ENCODE peak calls at places on chromosomes 12 and 14, in seven cellular contexts. I, H, S, M, A, R and Q are unnamed samples.

GRCh38 chr12:24118675-24119074 is 169.2 kb upstream of the SOX5 start:
- DNase-seq in I (no peak), H (no peak), S (no peak), M (peak; percentile 25), A (no peak), R (no peak), Q (no peak)

GRCh38 chr12:78018146-78018910 is 187.6 kb downstream of the NAV3 start:
- DNase-seq in I (no peak), H (peak; percentile 3), S (peak; percentile 37), M (peak; percentile 66), A (no peak), R (no peak), Q (no peak)

GRCh38 chr12:2853626-2854025 is 3.2 kb downstream of the TEX52 start:
- DNase-seq in I (peak; percentile 80), H (peak; percentile 48), S (peak; percentile 87), M (peak; percentile 74), A (no peak), R (peak; percentile 76), Q (peak; percentile 88)

GRCh38 chr14:36502558-36503508 is 17.2 kb downstream of the NKX2-1 start:
- DNase-seq in I (no peak), H (no peak), S (no peak), M (no peak), A (no peak), R (no peak), Q (no peak)

GRCh38 chr12:109621864-109622485 is 48.4 kb downstream of the MVK start:
- DNase-seq in I (no peak), H (no peak), S (no peak), M (no peak), A (no peak), R (no peak), Q (no peak)

GRCh38 chr14:102508774-102509743 is 517 bp downstream of the ANKRD9 start:
- DNase-seq in I (peak; percentile 69), H (no peak), S (peak; percentile 79), M (peak; percentile 41), A (no peak), R (peak; percentile 80), Q (peak; percentile 65)

GRCh38 chr12:132465269-132466190 is 24.4 kb upstream of the FBRSL1 start:
- DNase-seq in I (no peak), H (no peak), S (no peak), M (no peak), A (no peak), R (no peak), Q (no peak)

GRCh38 chr14:105061428-105062047 is 3.7 kb downstream of the GPR132 start:
- DNase-seq in I (peak; percentile 44), H (no peak), S (no peak), M (no peak), A (no peak), R (peak; percentile 62), Q (no peak)

GRCh38 chr14:103393687-103394626 is 8.7 kb downstream of the MARK3 start:
- DNase-seq in I (no peak), H (no peak), S (no peak), M (peak; percentile 53), A (no peak), R (no peak), Q (peak; percentile 56)

GRCh38 chr12:13165578-13166120 is 30.9 kb upstream of the EMP1 start:
- DNase-seq in I (peak; percentile 74), H (no peak), S (peak; percentile 78), M (peak; percentile 78), A (no peak), R (peak; percentile 78), Q (peak; percentile 28)

GRCh38 chr14:31320922-31321779 is 99.2 kb downstream of the HEATR5A start:
- DNase-seq in I (no peak), H (no peak), S (peak; percentile 29), M (no peak), A (no peak), R (no peak), Q (peak; percentile 60)

GRCh38 chr14:63770187-63770807 is 42.4 kb upstream of the SGPP1 start:
- DNase-seq in I (peak; percentile 54), H (peak; percentile 57), S (peak; percentile 70), M (peak; percentile 62), A (no peak), R (peak; percentile 53), Q (peak; percentile 74)

GRCh38 chr12:91272456-91273063 is 89.9 kb upstream of the DCN start:
- DNase-seq in I (peak; percentile 26), H (no peak), S (peak; percentile 61), M (no peak), A (no peak), R (peak; percentile 24), Q (peak; percentile 77)

GRCh38 chr12:129984097-129984496 is 80.3 kb upstream of the TMEM132D start:
- DNase-seq in I (no peak), H (no peak), S (no peak), M (no peak), A (no peak), R (no peak), Q (no peak)

GRCh38 chr14:105838107-105838506 is 311.7 kb downstream of the TMEM121 start:
- DNase-seq in I (no peak), H (no peak), S (no peak), M (no peak), A (no peak), R (no peak), Q (no peak)

GRCh38 chr12:50258167-50258551 is 25.2 kb downstream of the LIMA1 start:
- DNase-seq in I (no peak), H (no peak), S (peak; percentile 56), M (no peak), A (no peak), R (peak; percentile 43), Q (peak; percentile 53)

GRCh38 chr12:69157023-69157655 is 82.2 kb upstream of the CPSF6 start:
- DNase-seq in I (peak; percentile 90), H (peak; percentile 63), S (peak; percentile 90), M (peak; percentile 76), A (no peak), R (peak; percentile 94), Q (peak; percentile 92)

GRCh38 chr12:78060186-78060585 is 229.5 kb downstream of the NAV3 start:
- DNase-seq in I (no peak), H (no peak), S (no peak), M (peak; percentile 88), A (no peak), R (no peak), Q (no peak)

GRCh38 chr14:73896521-73896920 is 9.9 kb downstream of the ZNF410 start:
- DNase-seq in I (no peak), H (no peak), S (no peak), M (peak; percentile 26), A (no peak), R (no peak), Q (no peak)
- H3K36me3 ChIP-seq in I (peaks cover 95% of the 10 kb centered on the region), H (peaks cover 16% of the 10 kb centered on the region), S (no peaks in the 10 kb centered on the region), M (peaks cover 34% of the 10 kb centered on the region), A (peaks cover 52% of the 10 kb centered on the region), R (no peaks in the 10 kb centered on the region), Q (no peaks in the 10 kb centered on the region)

DNA sequence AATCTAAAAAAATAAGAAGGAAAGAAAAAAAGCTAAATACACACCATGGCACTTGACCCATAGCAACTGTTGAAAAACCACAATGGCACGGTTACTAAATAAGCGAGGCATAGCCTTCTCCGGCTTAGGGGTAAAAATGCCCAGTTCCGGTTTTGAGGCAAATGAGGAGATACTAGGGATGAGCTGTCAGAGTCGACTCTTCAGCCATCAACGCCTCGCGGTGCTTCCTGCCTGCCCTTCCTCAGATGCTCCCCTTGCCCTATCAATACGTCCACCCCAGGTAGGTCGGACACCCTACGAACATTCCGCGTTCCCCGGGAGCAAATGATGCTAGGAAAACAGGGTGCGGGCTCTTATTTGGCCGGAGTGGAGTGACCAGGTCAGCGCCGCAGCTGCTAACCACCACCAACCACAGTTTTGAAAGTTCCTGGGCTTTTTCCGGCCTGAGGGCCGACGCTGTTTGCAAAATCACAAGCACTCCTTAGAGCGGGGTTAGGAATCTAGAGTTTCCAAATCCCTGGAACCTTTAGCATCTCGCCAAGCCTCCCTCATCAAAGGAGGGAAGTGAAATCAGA is 1.2 kb downstream of the SRSF9 start:
- DNase-seq in I (peak; percentile 44), H (peak; percentile 44), S (peak; percentile 54), M (peak; percentile 57), A (no peak), R (peak; percentile 43), Q (peak; percentile 48)
- TF ChIP-seq POLR2A in I (no peak), H (no peak), S (no peak), M (no peak), A (no peak), R (no peak), Q (no peak)

DNA sequence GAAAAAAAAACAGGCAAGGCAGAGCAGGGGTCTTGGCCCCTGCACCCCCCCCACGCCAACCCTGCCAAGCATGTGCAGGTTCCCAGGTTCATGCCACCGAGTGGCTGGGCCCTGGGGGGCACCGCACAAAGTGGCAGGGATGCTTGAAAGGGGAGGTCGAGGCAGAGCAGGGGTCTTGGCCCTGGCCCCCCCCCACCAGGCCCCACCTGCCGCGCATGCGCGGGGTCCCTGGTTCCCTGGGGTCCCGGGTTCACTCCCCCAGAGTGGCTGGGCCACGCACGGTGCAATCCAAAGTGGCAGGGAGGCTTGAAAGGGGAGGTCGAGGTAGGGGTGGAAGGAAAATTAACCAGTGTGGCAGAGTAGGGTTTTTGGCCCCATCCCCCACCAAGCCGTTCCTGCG is 312.2 kb downstream of the ALG10 start:
- DNase-seq in I (no peak), H (no peak), S (no peak), M (no peak), A (no peak), R (no peak), Q (no peak)
- H3K4me1 ChIP-seq in I (no peaks in the 10 kb centered on the region), H (no peaks in the 10 kb centered on the region), S (no peaks in the 10 kb centered on the region), M (no peaks in the 10 kb centered on the region), A (no peaks in the 10 kb centered on the region), R (no peaks in the 10 kb centered on the region), Q (no peaks in the 10 kb centered on the region)

GRCh38 chr14:91927216-91927615 is 20.3 kb downstream of the FBLN5 start:
- DNase-seq in I (no peak), H (no peak), S (no peak), M (peak; percentile 11), A (no peak), R (no peak), Q (no peak)

GRCh38 chr14:91927800-91928199 is 19.7 kb downstream of the FBLN5 start:
- DNase-seq in I (no peak), H (no peak), S (no peak), M (no peak), A (no peak), R (no peak), Q (no peak)

GRCh38 chr14:91925727-91926121 is 21.8 kb downstream of the FBLN5 start:
- DNase-seq in I (no peak), H (no peak), S (no peak), M (no peak), A (no peak), R (no peak), Q (no peak)

GRCh38 chr14:91926131-91926890 is 21.2 kb downstream of the FBLN5 start:
- DNase-seq in I (no peak), H (no peak), S (no peak), M (no peak), A (no peak), R (no peak), Q (no peak)

DNA sequence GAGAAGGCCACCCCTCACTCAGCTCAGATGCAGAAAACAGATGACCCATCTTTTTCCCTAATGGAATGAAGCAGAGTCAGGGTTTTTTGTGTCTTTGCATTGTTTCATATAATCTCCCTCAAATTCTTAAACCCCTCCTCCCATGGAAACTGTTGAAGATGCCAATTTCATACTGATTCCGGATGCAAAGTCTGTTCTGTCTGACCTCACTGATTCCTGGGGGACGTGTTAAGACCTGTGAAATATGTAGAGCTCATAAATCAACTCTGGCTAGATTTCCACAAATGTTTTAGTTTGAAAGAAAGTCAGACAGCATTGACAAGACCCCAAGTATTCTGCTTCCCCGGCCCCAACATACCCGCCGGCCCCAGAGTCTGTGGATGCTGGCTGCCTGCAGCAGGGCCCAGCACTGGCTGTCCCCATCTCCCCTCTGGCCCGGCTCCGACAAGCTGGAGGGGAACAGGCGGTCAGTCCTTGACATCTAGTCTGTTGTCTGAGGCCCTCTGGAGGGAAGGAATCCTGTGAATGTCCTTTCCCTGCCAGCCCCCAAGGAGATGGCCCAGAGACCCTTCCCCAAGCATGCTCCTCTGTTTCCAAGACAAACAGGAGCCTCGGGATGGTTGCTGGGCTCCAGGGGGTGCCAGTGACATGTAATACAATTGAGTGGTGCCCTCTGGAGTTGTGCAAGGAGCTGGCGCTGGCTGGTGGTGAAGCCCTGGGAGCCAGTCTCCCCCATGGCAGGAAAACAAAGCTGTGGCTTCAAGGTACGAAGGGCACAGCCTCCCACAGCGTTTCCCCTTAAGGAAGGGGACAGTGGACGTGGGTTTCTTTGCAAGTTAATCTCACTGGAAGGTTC is 22.4 kb downstream of the FBLN5 start:
- DNase-seq in I (no peak), H (no peak), S (no peak), M (no peak), A (no peak), R (no peak), Q (peak; percentile 48)
- H3K36me3 ChIP-seq in I (no peaks in the 10 kb centered on the region), H (no peaks in the 10 kb centered on the region), S (no peaks in the 10 kb centered on the region), M (peaks cover 43% of the 10 kb centered on the region), A (no peaks in the 10 kb centered on the region), R (no peaks in the 10 kb centered on the region), Q (no peaks in the 10 kb centered on the region)